ENCODE peak calls at places on chromosomes 13 and 19, in four cellular contexts. One of them, this sample, is unnamed.

GRCh38 chr19:7622933-7623685 is 6.2 kb downstream of the XAB2 start:
- DNase-seq in Calu3: no peak
- DNase-seq in astrocyte: no peak
- DNase-seq in gastrocnemius medialis: no peak
- DNase-seq in this sample: no peak

GRCh38 chr19:54905908-54906511 is at the start of gene NCR1:
- DNase-seq in Calu3: no peak
- DNase-seq in astrocyte: no peak
- DNase-seq in gastrocnemius medialis: no peak
- DNase-seq in this sample: no peak

GRCh38 chr13:77136902-77137420 is 110.0 kb upstream of the FBXL3 start:
- DNase-seq in Calu3: no peak
- DNase-seq in astrocyte: peak
- DNase-seq in gastrocnemius medialis: no peak
- DNase-seq in this sample: peak

GRCh38 chr19:23391239-23391638 is 4.0 kb downstream of the ZNF91 start:
- DNase-seq in Calu3: no peak
- DNase-seq in astrocyte: no peak
- DNase-seq in gastrocnemius medialis: no peak
- DNase-seq in this sample: no peak

GRCh38 chr13:108895220-108895704 is 265.9 kb downstream of the MYO16 start:
- DNase-seq in Calu3: peak
- DNase-seq in astrocyte: peak
- DNase-seq in gastrocnemius medialis: no peak
- DNase-seq in this sample: peak

GRCh38 chr19:54114340-54114826 is 1.1 kb downstream of the TFPT start:
- DNase-seq in Calu3: peak
- DNase-seq in astrocyte: peak
- DNase-seq in gastrocnemius medialis: no peak
- DNase-seq in this sample: no peak

GRCh38 chr13:81929988-81930387 is 1589.1 kb upstream of the SPRY2 start:
- DNase-seq in Calu3: no peak
- DNase-seq in astrocyte: no peak
- DNase-seq in gastrocnemius medialis: no peak
- DNase-seq in this sample: no peak

GRCh38 chr19:5623397-5624153 is 692 bp downstream of the SAFB start:
- DNase-seq in Calu3: no peak
- DNase-seq in astrocyte: no peak
- DNase-seq in gastrocnemius medialis: no peak
- DNase-seq in this sample: no peak

GRCh38 chr19:56966225-56966696 is 125.7 kb upstream of the PEG3 start:
- DNase-seq in Calu3: no peak
- DNase-seq in astrocyte: no peak
- DNase-seq in gastrocnemius medialis: no peak
- DNase-seq in this sample: no peak

GRCh38 chr13:59787679-59788078 is 376.0 kb downstream of the DIAPH3 start:
- DNase-seq in Calu3: no peak
- DNase-seq in astrocyte: no peak
- DNase-seq in gastrocnemius medialis: no peak
- DNase-seq in this sample: no peak

GRCh38 chr19:42397315-42398166 is 7.4 kb upstream of the CNFN start:
- DNase-seq in Calu3: no peak
- DNase-seq in astrocyte: no peak
- DNase-seq in gastrocnemius medialis: no peak
- DNase-seq in this sample: no peak

DNA sequence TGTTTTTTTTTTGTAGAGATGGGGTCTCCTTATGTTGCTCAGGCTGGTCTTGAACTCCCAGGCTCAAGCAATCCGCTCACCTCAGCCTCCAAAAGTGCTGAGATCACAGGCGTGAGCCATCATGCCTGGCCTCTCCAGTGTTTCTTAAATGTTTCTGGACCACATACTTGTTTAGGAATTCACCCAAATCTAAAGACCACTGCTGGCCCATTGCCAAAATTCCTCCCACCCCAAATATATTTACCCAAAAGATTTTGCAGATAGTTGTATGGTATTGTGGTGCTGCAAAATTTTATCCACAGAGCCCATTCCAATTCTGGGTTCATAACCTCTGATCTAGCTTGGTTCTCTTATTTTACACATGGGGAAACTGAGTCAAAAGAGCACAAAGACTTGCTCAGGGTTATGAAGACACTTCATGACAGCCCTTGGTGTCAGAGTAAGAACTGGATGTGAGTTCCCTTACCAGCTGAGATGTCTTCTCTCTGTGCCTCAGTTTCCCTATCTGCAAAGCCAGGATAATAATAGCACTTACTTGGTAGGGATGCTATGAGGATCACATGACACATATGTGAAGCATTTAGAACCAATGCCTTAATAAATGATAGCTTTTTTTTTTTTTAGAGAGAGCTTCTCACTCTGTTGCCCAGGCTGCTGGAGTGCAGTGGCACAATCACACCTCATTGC is 10.9 kb downstream of the NFILZ start:
- DNase-seq in Calu3: no peak
- DNase-seq in astrocyte: no peak
- DNase-seq in gastrocnemius medialis: no peak
- DNase-seq in this sample: no peak
- TF ChIP-seq CTCF in Calu3: no peak
- TF ChIP-seq CTCF in astrocyte: no peak
- TF ChIP-seq CTCF in gastrocnemius medialis: no peak
- TF ChIP-seq CTCF in this sample: no peak

DNA sequence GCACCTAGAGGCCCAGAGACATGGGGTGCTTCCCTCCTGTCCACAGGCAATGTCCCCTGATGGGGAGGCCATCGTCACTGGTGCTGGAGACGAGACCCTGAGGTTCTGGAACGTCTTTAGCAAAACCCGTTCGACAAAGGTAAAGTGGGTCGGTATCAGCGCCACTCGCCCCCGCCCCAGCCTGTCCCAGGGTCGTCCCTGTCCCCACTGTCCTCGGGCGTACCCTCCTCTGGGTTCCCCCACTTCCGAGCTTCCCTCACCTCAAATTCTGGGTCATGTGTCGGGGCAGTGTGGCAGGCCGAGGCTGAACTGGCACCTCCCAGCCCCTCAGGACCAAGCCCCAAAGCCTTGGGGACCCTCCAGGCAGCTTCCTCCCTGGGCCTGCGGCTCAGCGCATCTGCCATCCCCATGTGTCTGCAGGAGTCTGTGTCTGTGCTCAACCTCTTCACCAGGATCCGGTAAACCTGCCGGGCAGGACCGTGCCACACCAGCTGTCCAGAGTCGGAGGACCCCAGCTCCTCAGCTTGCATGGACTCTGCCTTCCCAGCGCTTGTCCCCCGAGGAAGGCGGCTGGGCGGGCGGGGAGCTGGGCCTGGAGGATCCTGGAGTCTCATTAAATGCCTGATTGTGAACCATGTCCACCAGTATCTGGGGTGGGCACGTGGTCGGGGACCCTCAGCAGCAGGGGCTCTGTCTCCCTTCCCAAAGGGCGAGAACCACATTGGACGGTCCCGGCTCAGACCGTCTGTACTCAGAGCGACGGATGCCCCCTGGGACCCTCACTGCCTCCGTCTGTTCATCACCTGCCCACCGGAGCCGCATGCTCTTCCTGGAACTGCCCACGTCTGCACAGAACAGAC is 4.4 kb upstream of the TEKTIP1 start:
- DNase-seq in Calu3: no peak
- DNase-seq in astrocyte: no peak
- DNase-seq in gastrocnemius medialis: no peak
- DNase-seq in this sample: no peak
- TF ChIP-seq CTCF in Calu3: no peak
- TF ChIP-seq CTCF in astrocyte: no peak
- TF ChIP-seq CTCF in gastrocnemius medialis: no peak
- TF ChIP-seq CTCF in this sample: no peak

DNA sequence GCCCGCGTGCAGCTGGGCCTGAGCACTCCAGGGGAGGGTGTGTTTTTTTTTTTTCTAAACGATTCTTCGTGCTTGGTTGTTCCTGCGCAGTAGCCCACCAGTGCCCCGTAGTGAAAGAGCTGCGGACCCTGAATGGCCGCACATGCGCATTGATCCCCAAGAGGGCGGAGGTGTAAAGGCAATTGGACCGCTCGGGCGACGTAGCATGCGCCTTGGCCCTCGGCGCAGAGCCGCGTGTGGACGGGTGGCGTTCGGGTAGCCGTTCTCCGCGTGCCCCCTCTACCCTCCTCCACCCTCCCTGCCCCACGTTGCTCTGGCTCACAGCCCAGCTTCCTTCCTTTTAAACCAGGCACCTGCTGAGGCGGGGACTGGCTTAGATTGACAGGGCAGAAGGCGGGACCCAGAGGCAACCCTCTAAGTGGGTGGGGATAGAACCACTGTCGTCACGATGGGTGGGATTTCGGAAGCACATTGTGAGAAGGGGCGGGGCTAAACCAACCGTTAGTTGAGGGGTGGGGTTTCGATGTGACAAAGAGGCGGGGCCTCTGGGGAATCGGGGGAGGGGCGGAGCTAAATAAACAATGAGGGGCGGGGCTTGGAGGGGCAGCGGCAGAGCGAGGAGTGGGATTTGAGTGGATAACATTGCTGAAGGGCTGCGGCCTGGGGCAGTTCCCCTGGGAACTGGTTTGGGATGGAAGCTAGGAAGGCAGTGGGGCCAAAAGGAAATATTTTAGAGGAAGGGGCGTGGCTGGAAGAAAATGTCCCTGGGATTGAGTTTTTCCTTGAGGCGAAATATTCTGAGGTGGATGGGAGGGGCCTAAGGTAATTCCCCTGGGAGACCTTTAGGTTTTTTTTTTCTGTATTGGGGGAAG is 543 bp upstream of the NUP62 start:
- DNase-seq in Calu3: peak
- DNase-seq in astrocyte: peak
- DNase-seq in gastrocnemius medialis: peak
- DNase-seq in this sample: peak
- TF ChIP-seq CTCF in Calu3: no peak
- TF ChIP-seq CTCF in astrocyte: no peak
- TF ChIP-seq CTCF in gastrocnemius medialis: no peak
- TF ChIP-seq CTCF in this sample: no peak

DNA sequence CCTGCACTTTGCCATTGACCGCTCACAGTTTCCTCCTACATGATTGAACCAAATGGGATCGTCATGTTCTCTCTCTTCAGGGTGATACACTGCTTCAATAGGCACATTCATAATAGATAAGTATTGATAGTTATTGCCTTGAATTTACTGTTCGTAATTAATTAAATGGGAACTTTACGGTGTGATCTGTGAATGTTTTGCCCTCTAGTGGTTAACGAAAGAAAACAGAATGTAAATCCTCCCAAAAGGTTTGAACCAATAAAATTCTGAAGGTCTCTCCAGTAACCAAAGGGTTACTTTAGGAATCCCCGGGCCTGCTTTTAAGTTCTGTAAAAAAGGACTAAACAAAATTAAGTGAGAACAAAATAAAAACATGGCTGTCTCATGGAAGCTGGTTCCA is 389.3 kb downstream of the DACH1 start:
- DNase-seq in Calu3: no peak
- DNase-seq in astrocyte: no peak
- DNase-seq in gastrocnemius medialis: no peak
- DNase-seq in this sample: no peak
- TF ChIP-seq CTCF in Calu3: no peak
- TF ChIP-seq CTCF in astrocyte: peak
- TF ChIP-seq CTCF in gastrocnemius medialis: no peak
- TF ChIP-seq CTCF in this sample: no peak

GRCh38 chr19:18771328-18772242 is 19.5 kb downstream of the COMP start:
- DNase-seq in Calu3: no peak
- DNase-seq in astrocyte: no peak
- DNase-seq in gastrocnemius medialis: no peak
- DNase-seq in this sample: no peak
- TF ChIP-seq CTCF in Calu3: no peak
- TF ChIP-seq CTCF in astrocyte: peak
- TF ChIP-seq CTCF in gastrocnemius medialis: no peak
- TF ChIP-seq CTCF in this sample: peak

DNA sequence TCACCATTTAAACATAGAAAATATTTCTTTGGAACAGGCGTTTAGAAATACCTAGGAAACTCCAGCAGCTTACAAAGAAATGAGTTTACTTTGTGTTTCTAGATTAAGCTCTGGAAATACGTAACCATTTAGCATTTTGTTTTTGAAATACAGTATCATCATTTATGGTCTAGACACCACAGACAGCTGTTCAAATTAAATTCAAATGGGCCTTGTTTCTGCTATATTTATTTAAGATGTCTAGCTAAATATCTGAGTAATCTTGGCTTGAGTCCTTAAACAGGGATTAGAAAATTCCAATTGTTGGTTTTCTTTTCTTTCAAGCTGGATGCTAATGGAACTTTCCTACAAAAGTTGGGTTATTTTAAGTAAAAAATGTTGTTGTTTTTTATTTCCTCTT is 228.6 kb downstream of the NDFIP2 start:
- DNase-seq in Calu3: no peak
- DNase-seq in astrocyte: peak
- DNase-seq in gastrocnemius medialis: no peak
- DNase-seq in this sample: no peak
- TF ChIP-seq CTCF in Calu3: no peak
- TF ChIP-seq CTCF in astrocyte: no peak
- TF ChIP-seq CTCF in gastrocnemius medialis: no peak
- TF ChIP-seq CTCF in this sample: no peak

GRCh38 chr13:99577934-99578917 is 77.0 kb downstream of the TM9SF2 start:
- DNase-seq in Calu3: no peak
- DNase-seq in astrocyte: no peak
- DNase-seq in gastrocnemius medialis: no peak
- DNase-seq in this sample: no peak
- TF ChIP-seq CTCF in Calu3: no peak
- TF ChIP-seq CTCF in astrocyte: no peak
- TF ChIP-seq CTCF in gastrocnemius medialis: no peak
- TF ChIP-seq CTCF in this sample: no peak

GRCh38 chr19:52957591-52957990 is 5.1 kb downstream of the ZNF816 start:
- DNase-seq in Calu3: no peak
- DNase-seq in astrocyte: no peak
- DNase-seq in gastrocnemius medialis: no peak
- DNase-seq in this sample: no peak
- TF ChIP-seq CTCF in Calu3: no peak
- TF ChIP-seq CTCF in astrocyte: no peak
- TF ChIP-seq CTCF in gastrocnemius medialis: no peak
- TF ChIP-seq CTCF in this sample: no peak

This sample was measured in AG04449.